ENCODE peak calls at places on chromosomes 4 and X, in ten cellular contexts. Z, G, K, Y, I, B, T, D, W and A are unnamed samples.

GRCh38 chr4:16483540-16483939 is 257.3 kb upstream of the TAPT1 start:
- DNase-seq in Z (no peak), G (no peak), K (no peak), Y (no peak), I (no peak), B (no peak), T (no peak), D (no peak), W (no peak), A (no peak)

GRCh38 chrX:148069759-148070503 is 88.8 kb downstream of the FMR1NB start:
- DNase-seq in Z (no peak), G (no peak), K (no peak), Y (no peak), I (no peak), B (peak; percentile 25), T (no peak), D (no peak), W (no peak), A (no peak)

GRCh38 chr4:143287571-143287923 is 49.1 kb upstream of the GAB1 start:
- DNase-seq in Z (no peak), G (no peak), K (no peak), Y (no peak), I (no peak), B (no peak), T (no peak), D (no peak), W (no peak), A (no peak)

GRCh38 chr4:86968477-86969015 is 33.7 kb downstream of the AFF1 start:
- DNase-seq in Z (no peak), G (no peak), K (no peak), Y (no peak), I (no peak), B (no peak), T (no peak), D (no peak), W (no peak), A (no peak)

GRCh38 chr4:156662921-156663320 is 308.7 kb downstream of the PDGFC start:
- DNase-seq in Z (no peak), G (no peak), K (no peak), Y (peak; percentile 44), I (no peak), B (no peak), T (no peak), D (no peak), W (no peak), A (no peak)

GRCh38 chr4:165464813-165465381 is 86.1 kb downstream of the CPE start:
- DNase-seq in Z (no peak), G (no peak), K (no peak), Y (peak; percentile 36), I (no peak), B (no peak), T (no peak), D (peak; percentile 48), W (peak; percentile 18), A (no peak)

GRCh38 chr4:25421819-25422511 is 44.9 kb downstream of the ANAPC4 start:
- DNase-seq in Z (no peak), G (no peak), K (no peak), Y (no peak), I (no peak), B (no peak), T (no peak), D (no peak), W (no peak), A (no peak)

GRCh38 chr4:62835579-62835978 is 1573.7 kb downstream of the TECRL start:
- DNase-seq in Z (no peak), G (no peak), K (no peak), Y (no peak), I (no peak), B (no peak), T (no peak), D (no peak), W (no peak), A (no peak)

GRCh38 chr4:182144621-182145359 is 98.4 kb upstream of the TENM3 start:
- DNase-seq in Z (no peak), G (no peak), K (no peak), Y (no peak), I (peak; percentile 25), B (no peak), T (no peak), D (peak; percentile 22), W (peak; percentile 10), A (no peak)

GRCh38 chr4:93730251-93730650 is 98.3 kb upstream of the ATOH1 start:
- DNase-seq in Z (no peak), G (no peak), K (no peak), Y (no peak), I (no peak), B (no peak), T (no peak), D (no peak), W (no peak), A (no peak)

GRCh38 chr4:159487284-159487747 is 384.4 kb downstream of the RAPGEF2 start:
- DNase-seq in Z (no peak), G (no peak), K (peak; percentile 49), Y (peak; percentile 73), I (peak; percentile 17), B (peak; percentile 17), T (no peak), D (peak; percentile 74), W (peak; percentile 63), A (no peak)

GRCh38 chr4:16029886-16030285 is 53.9 kb downstream of the PROM1 start:
- DNase-seq in Z (no peak), G (no peak), K (no peak), Y (no peak), I (no peak), B (no peak), T (no peak), D (no peak), W (no peak), A (no peak)

GRCh38 chr4:6989331-6989923 is 53.7 kb upstream of the TADA2B start:
- DNase-seq in Z (no peak), G (no peak), K (no peak), Y (no peak), I (no peak), B (no peak), T (no peak), D (no peak), W (no peak), A (peak; percentile 54)

GRCh38 chr4:26048962-26049361 is 134.9 kb downstream of the SMIM20 start:
- DNase-seq in Z (no peak), G (no peak), K (no peak), Y (peak; percentile 39), I (peak; percentile 30), B (no peak), T (no peak), D (no peak), W (no peak), A (peak; percentile 64)

GRCh38 chr4:2761035-2761923 is 5.1 kb upstream of the TNIP2 start:
- DNase-seq in Z (peak; percentile 50), G (peak; percentile 66), K (no peak), Y (peak; percentile 13), I (no peak), B (no peak), T (peak; percentile 64), D (no peak), W (peak; percentile 84), A (no peak)

GRCh38 chrX:10135561-10136399 is 21.0 kb upstream of the CLCN4 start:
- DNase-seq in Z (peak; percentile 11), G (no peak), K (no peak), Y (no peak), I (no peak), B (no peak), T (no peak), D (no peak), W (no peak), A (no peak)

GRCh38 chr4:10461091-10461849 is 4.0 kb upstream of the ZNF518B start:
- DNase-seq in Z (peak; percentile 68), G (no peak), K (peak; percentile 15), Y (peak; percentile 53), I (peak; percentile 50), B (peak; percentile 31), T (peak; percentile 64), D (peak; percentile 57), W (peak; percentile 47), A (no peak)

GRCh38 chrX:17741123-17741511 is 3.8 kb downstream of the SCML1 start:
- DNase-seq in Z (no peak), G (no peak), K (no peak), Y (no peak), I (no peak), B (no peak), T (no peak), D (no peak), W (no peak), A (no peak)

GRCh38 chrX:47584714-47585113 is 2.5 kb downstream of the TIMP1 start:
- DNase-seq in Z (no peak), G (no peak), K (no peak), Y (no peak), I (no peak), B (no peak), T (no peak), D (no peak), W (no peak), A (no peak)
- H3K27ac ChIP-seq in Z (no peak overlapping the region), G (no peak overlapping the region), K (no peak overlapping the region), Y (no peak overlapping the region), I (no peak overlapping the region), B (no peak overlapping the region), T (no peak overlapping the region), D (no peak overlapping the region), W (no peak overlapping the region), A (no peak overlapping the region)

DNA sequence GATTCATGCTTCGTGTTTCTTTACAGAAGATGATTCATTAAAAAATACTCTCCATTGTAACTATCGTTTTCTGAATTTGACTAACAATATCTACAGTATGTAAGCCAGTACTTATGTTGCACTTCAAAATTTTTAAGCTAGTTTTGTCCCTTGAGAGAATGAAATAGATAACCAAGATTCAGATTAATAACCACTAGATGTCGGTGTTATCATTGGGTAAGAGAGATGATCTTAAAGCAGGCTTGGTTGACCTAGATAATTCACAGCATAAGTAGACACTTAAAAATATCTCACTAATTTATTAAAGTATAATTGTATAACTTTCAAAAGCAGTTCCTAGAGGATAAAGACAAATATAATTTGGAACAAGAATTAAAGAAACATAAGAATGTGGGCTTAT is 430.9 kb downstream of the C4orf33 start:
- DNase-seq in Z (no peak), G (no peak), K (no peak), Y (no peak), I (no peak), B (no peak), T (no peak), D (no peak), W (no peak), A (no peak)
- TF ChIP-seq CTCF in Z (peak; percentile 23), G (no peak), K (peak; percentile 50), Y (no peak), I (peak; percentile 39), B (no peak), T (no peak), D (no peak), W (peak; percentile 55), A (peak; percentile 58)

DNA sequence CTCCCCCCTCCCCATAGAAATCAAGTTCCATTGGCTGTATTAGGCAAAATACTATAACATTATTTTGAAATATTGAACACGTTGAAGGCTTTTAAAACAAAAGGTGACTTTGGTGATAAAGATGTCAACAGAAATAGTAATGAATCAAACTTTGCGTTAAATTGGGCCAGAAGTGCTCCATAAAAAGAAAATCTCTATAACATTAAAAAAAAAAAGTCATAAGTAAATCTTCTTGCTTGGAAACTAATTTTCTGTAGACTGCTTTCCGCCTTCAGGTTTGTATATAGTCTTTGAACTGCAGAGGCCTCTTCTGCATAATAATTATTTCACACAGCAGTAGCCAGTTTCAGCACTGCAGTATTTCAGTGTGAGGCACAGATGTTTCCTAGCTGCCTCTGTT is 158.8 kb downstream of the KDM6A start:
- DNase-seq in Z (no peak), G (no peak), K (no peak), Y (no peak), I (no peak), B (no peak), T (no peak), D (no peak), W (no peak), A (no peak)
- H3K36me3 ChIP-seq in Z (no peaks in the 10 kb centered on the region), G (no peaks in the 10 kb centered on the region), K (no peaks in the 10 kb centered on the region), Y (no peaks in the 10 kb centered on the region), I (no peaks in the 10 kb centered on the region), B (no peaks in the 10 kb centered on the region), T (no peaks in the 10 kb centered on the region), D (no peaks in the 10 kb centered on the region), W (no peaks in the 10 kb centered on the region), A (no peaks in the 10 kb centered on the region)

GRCh38 chr4:111761531-111761930 is 383.7 kb upstream of the FAM241A start:
- DNase-seq in Z (no peak), G (no peak), K (no peak), Y (peak; percentile 3), I (no peak), B (no peak), T (no peak), D (no peak), W (no peak), A (no peak)
- H3K27ac ChIP-seq in Z (no peak overlapping the region), G (no peak overlapping the region), K (no peak overlapping the region), Y (no peak overlapping the region), I (no peak overlapping the region), B (no peak overlapping the region), T (no peak overlapping the region), D (no peak overlapping the region), W (no peak overlapping the region), A (no peak overlapping the region)